ENCODE peak calls at places on chromosomes 12 and 14, in ten cellular contexts. B, G, I, W, S, Z, A, D, J and N are unnamed samples.

GRCh38 chr14:43166163-43166562 is 1340.9 kb downstream of the FSCB start:
- DNase-seq in B (no peak), G (no peak), I (no peak), W (no peak), S (no peak), Z (no peak), A (no peak), D (no peak), J (no peak), N (no peak)

GRCh38 chr12:90922068-90922743 is 32.8 kb downstream of the CCER1 start:
- DNase-seq in B (no peak), G (no peak), I (no peak), W (peak; percentile 98), S (no peak), Z (no peak), A (no peak), D (no peak), J (no peak), N (no peak)

GRCh38 chr12:107818984-107819383 is 44.5 kb downstream of the ASCL4 start:
- DNase-seq in B (no peak), G (no peak), I (no peak), W (peak; percentile 25), S (no peak), Z (no peak), A (no peak), D (no peak), J (no peak), N (no peak)

GRCh38 chr12:27973487-27973890 is 956 bp upstream of the PTHLH start:
- DNase-seq in B (no peak), G (no peak), I (no peak), W (no peak), S (no peak), Z (no peak), A (no peak), D (no peak), J (no peak), N (no peak)

GRCh38 chr14:68143341-68143807 is 323.8 kb downstream of the RAD51B start:
- DNase-seq in B (no peak), G (no peak), I (no peak), W (peak; percentile 38), S (peak; percentile 54), Z (no peak), A (no peak), D (no peak), J (no peak), N (peak; percentile 94)

GRCh38 chr14:81953419-81953818 is 419.8 kb upstream of the SEL1L start:
- DNase-seq in B (no peak), G (no peak), I (no peak), W (no peak), S (no peak), Z (no peak), A (no peak), D (no peak), J (no peak), N (no peak)

GRCh38 chr12:51752490-51752889 is 96.0 kb downstream of the FIGNL2 start:
- DNase-seq in B (no peak), G (no peak), I (no peak), W (peak; percentile 68), S (no peak), Z (no peak), A (peak; percentile 60), D (no peak), J (no peak), N (peak; percentile 75)

GRCh38 chr14:20332386-20332945 is 613 bp downstream of the CCNB1IP1 start:
- DNase-seq in B (no peak), G (no peak), I (no peak), W (peak; percentile 14), S (no peak), Z (no peak), A (no peak), D (no peak), J (no peak), N (no peak)

GRCh38 chr14:68016243-68016914 is 196.8 kb downstream of the RAD51B start:
- DNase-seq in B (no peak), G (no peak), I (no peak), W (peak; percentile 53), S (no peak), Z (no peak), A (no peak), D (no peak), J (no peak), N (no peak)

GRCh38 chr12:70711831-70712230 is 74.6 kb upstream of the PTPRB start:
- DNase-seq in B (no peak), G (no peak), I (no peak), W (no peak), S (no peak), Z (no peak), A (no peak), D (no peak), J (no peak), N (no peak)

GRCh38 chr12:41108032-41108431 is 80.1 kb upstream of the PDZRN4 start:
- DNase-seq in B (no peak), G (no peak), I (no peak), W (no peak), S (no peak), Z (no peak), A (no peak), D (no peak), J (no peak), N (no peak)

GRCh38 chr12:32671930-32672785 is 6.9 kb upstream of the DNM1L start:
- DNase-seq in B (peak; percentile 76), G (peak; percentile 81), I (no peak), W (peak; percentile 75), S (peak; percentile 45), Z (no peak), A (peak; percentile 54), D (no peak), J (no peak), N (peak; percentile 27)

GRCh38 chr14:49052516-49052915 is 533.7 kb downstream of the RPS29 start:
- DNase-seq in B (no peak), G (no peak), I (no peak), W (no peak), S (no peak), Z (no peak), A (no peak), D (no peak), J (no peak), N (peak; percentile 28)

GRCh38 chr14:35331605-35332516 is 39.7 kb downstream of the PSMA6 start:
- DNase-seq in B (peak; percentile 54), G (no peak), I (no peak), W (peak; percentile 47), S (no peak), Z (no peak), A (peak; percentile 12), D (no peak), J (no peak), N (peak; percentile 39)

GRCh38 chr14:74563233-74563585 is 48.8 kb downstream of the LTBP2 start:
- DNase-seq in B (no peak), G (no peak), I (no peak), W (peak; percentile 52), S (no peak), Z (no peak), A (no peak), D (no peak), J (no peak), N (peak; percentile 77)

GRCh38 chr14:86852530-86852929 is 1140.5 kb downstream of the GALC start:
- DNase-seq in B (no peak), G (no peak), I (no peak), W (peak; percentile 76), S (no peak), Z (no peak), A (no peak), D (no peak), J (no peak), N (no peak)

GRCh38 chr14:55583942-55584468 is 4.0 kb downstream of the KTN1 start:
- DNase-seq in B (no peak), G (no peak), I (no peak), W (peak; percentile 9), S (no peak), Z (no peak), A (no peak), D (no peak), J (no peak), N (no peak)

GRCh38 chr14:25178255-25178654 is 128.3 kb upstream of the STXBP6 start:
- DNase-seq in B (no peak), G (no peak), I (no peak), W (no peak), S (no peak), Z (no peak), A (no peak), D (no peak), J (no peak), N (no peak)

GRCh38 chr12:47556631-47557030 is 149.2 kb downstream of the RPAP3 start:
- DNase-seq in B (no peak), G (no peak), I (no peak), W (no peak), S (no peak), Z (no peak), A (no peak), D (no peak), J (no peak), N (no peak)

GRCh38 chr12:131499864-131500190 is 211.1 kb upstream of the SFSWAP start:
- DNase-seq in B (no peak), G (no peak), I (no peak), W (no peak), S (no peak), Z (no peak), A (no peak), D (no peak), J (no peak), N (no peak)

GRCh38 chr14:71320734-71321555 is 413.7 kb downstream of the PCNX1 start:
- DNase-seq in B (peak; percentile 72), G (peak; percentile 42), I (peak; percentile 48), W (peak; percentile 73), S (peak; percentile 21), Z (peak; percentile 69), A (peak; percentile 59), D (peak; percentile 78), J (peak; percentile 51), N (no peak)

GRCh38 chr14:71438684-71439083 is 493.5 kb upstream of the RGS6 start:
- DNase-seq in B (no peak), G (no peak), I (no peak), W (no peak), S (no peak), Z (no peak), A (no peak), D (no peak), J (no peak), N (no peak)

GRCh38 chr14:54794796-54795195 is 107.8 kb downstream of the GCH1 start:
- DNase-seq in B (no peak), G (no peak), I (no peak), W (no peak), S (no peak), Z (no peak), A (no peak), D (no peak), J (no peak), N (no peak)

GRCh38 chr12:111446631-111447570 is 41.2 kb downstream of the SH2B3 start:
- DNase-seq in B (no peak), G (no peak), I (no peak), W (no peak), S (no peak), Z (no peak), A (no peak), D (no peak), J (no peak), N (no peak)